ENCODE peak calls at places on chromosomes 6 and 20, in four cellular contexts. L, K, N and I are unnamed samples.

GRCh38 chr20:9516658-9516987 is 2.2 kb downstream of the LAMP5 start:
- DNase-seq in L (no peak), N (no peak), K (no peak), I (no peak)

GRCh38 chr20:3563548-3564177 is 92.8 kb downstream of the ATRN start:
- DNase-seq in L (peak; percentile 63), N (peak; percentile 8), K (peak; percentile 15), I (peak; percentile 37)

GRCh38 chr6:31702421-31702818 is 704 bp downstream of the ABHD16A start:
- DNase-seq in L (no peak), N (no peak), K (peak; percentile 87), I (no peak)

GRCh38 chr6:112360498-112360897 is 13.4 kb downstream of the RFPL4B start:
- DNase-seq in N (no peak), K (no peak), L (no peak), I (no peak)

GRCh38 chr6:118298476-118298875 is 249.6 kb upstream of the PLN start:
- DNase-seq in K (no peak), N (no peak), L (no peak), I (no peak)

GRCh38 chr6:44008821-44009370 is 118.4 kb downstream of the MRPL14 start:
- DNase-seq in L (no peak), N (no peak), K (no peak), I (no peak)

GRCh38 chr6:3194535-3195376 is 32.7 kb downstream of the TUBB2B start:
- DNase-seq in N (no peak), L (no peak), K (no peak), I (no peak)

GRCh38 chr6:18135171-18135570 is 12.7 kb upstream of the NHLRC1 start:
- DNase-seq in N (no peak), K (no peak), L (no peak), I (no peak)

DNA sequence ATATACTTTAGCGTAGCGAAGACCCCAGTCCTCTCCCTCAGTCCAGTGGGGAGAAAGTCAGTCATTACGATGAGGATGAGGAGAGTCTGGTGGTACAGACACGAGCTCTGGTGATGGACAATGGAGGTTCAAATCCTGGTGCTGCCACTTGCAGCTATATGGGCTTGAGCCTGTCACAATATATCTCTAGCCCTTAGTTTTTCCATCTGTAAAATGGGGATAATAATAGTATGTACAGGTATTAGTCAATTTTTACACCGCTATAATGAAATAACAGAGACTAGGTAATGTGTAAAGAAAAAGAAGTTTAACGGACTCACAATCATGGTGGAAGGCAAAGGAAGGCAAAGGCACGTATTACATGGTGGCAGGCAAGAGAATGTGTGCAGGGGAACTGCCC is 237.9 kb downstream of the BCAS1 start:
- DNase-seq in N (no peak), K (no peak), L (no peak), I (no peak)
- TF ChIP-seq CHD4 in N (no peak), K (no peak), L (peak; percentile 77), I (no peak)

GRCh38 chr6:169158750-169159149 is 94.9 kb downstream of the THBS2 start:
- DNase-seq in N (no peak), K (no peak), L (no peak), I (no peak)
- H3K27ac ChIP-seq in N (no peak overlapping the region), K (no peak overlapping the region), L (no peak overlapping the region), I (no peak overlapping the region)

DNA sequence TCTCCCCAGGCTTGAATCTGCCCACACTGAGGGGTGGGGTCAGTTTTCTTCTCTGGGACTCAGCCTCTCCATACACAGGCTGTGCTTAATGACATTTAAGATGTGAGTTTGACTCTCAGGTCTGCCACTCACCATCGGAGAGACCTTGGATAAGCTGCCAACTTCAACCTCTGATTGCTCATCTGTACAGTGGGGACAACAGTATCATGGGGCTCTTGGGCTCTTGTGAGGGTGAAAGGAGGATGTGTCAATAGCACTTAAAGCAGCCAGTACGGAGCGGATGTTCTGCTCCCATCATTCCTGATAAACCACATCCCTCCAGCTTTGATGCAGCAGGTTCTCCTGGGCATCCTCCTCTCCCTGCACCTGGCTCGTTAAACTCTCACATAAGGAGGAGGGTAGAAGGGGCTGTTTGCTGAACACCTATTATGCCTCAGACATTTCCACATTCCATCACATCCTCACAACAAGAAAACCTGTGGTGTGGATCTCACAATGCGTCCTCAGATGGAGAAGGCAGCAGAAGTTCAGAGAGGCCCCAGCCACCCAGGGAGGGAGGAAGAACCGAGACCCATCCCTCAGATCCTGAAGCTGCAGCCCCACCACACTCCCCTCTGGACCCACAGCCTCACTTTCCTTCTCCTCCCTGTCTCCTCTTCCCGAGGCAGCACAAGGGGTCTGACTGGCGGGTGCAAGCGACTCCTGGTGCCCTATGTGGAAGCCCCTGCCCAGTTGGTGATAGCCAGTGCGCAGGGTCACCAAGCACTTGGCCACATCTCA is 1.9 kb upstream of the PDYN start:
- DNase-seq in L (no peak), N (no peak), K (no peak), I (no peak)
- TF ChIP-seq JUNB in L (no peak), N (no peak), K (no peak), I (no peak)

DNA sequence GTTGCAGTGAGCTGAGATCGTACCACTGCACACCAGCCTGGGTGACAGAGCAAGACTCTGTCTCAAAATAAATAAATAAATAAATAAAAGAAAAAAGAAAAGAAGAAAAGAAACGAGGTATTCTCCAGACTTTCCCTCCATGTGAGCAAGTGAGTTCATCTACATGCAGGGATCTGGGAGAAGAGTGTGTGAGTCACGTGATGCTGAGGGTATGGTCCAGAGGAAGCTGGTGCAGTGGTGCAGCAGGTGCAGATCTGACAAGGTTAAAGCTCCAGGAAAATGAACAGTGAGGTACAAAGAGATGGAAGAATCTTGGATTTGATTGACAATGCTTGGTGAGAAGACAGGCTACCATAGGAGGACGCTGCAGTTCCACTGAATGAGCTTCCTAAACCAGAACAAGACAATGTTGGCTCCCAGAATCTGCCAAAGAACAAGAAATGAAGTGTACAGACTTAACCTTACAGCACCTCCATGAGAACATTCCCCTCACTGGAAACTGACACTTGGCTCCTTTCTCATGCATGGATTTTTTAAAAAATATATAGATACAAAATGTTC is 79.5 kb upstream of the BTBD3 start:
- DNase-seq in N (no peak), L (no peak), K (no peak), I (no peak)
- TF ChIP-seq CHD4 in N (no peak), L (no peak), K (no peak), I (no peak)

DNA sequence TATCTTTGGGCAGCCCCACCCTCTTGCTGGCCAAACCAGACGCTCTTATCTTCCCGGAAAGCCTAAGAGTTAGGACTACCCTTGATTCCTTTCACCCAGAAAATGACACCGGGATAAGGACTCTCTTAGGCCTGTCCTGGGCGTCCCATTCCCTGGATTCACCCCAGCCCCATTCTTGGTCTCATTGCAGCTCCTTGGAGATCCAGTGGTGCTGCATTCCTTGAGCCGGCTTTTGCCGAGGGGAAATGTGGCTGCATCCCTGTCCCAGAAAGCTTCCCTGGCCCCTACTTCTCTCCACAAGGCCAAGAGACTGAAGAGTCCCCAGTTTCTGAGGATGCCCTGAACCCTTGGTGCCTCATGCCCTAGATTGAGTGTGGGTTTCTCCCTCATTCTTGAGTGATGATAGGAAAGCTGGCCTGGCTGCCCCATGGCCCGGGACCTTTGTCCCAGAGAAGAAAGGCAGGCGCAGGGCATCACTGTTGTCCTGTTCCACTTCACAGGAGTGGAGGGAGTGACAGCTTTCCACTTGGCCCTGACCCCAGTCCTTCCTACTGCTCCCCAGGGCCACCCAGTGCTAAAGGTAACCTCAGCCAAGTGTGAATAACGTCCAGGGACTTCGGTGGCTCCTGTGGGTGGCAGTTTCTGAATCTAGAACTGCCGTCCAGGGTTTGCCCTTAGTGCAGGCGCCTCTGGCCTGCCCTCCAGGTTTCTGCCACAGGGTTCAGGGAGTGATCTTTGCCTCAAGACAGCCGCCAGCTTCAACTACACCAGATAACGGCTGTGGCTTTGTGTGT is 42.7 kb upstream of the MYL9 start:
- DNase-seq in L (no peak), K (no peak), N (no peak), I (no peak)
- H3K27ac ChIP-seq in L (no peak overlapping the region), K (no peak overlapping the region), N (no peak overlapping the region), I (no peak overlapping the region)